ENCODE peak calls at places on chromosomes 13 and 19, in six cellular contexts. Z, Y, U, Q, M and F are unnamed samples.

GRCh38 chr13:21625366-21625765 is 21.4 kb upstream of the MICU2 start:
- DNase-seq in Z (no peak), Y (no peak), U (no peak), Q (peak), M (no peak), F (no peak)

GRCh38 chr19:13036366-13036976 is 41.2 kb downstream of the NFIX start:
- DNase-seq in Z (no peak), Y (no peak), U (no peak), Q (peak), M (peak), F (no peak)

GRCh38 chr13:87972568-87972967 is 301.4 kb downstream of the SLITRK5 start:
- DNase-seq in Z (no peak), Y (no peak), U (no peak), Q (no peak), M (no peak), F (no peak)

GRCh38 chr13:79462895-79463294 is 18.1 kb upstream of the NDFIP2 start:
- DNase-seq in Z (no peak), Y (no peak), U (no peak), Q (no peak), M (no peak), F (no peak)

GRCh38 chr13:68719815-68720214 is 1387.8 kb upstream of the ATXN8OS start:
- DNase-seq in Z (no peak), Y (no peak), U (no peak), Q (no peak), M (no peak), F (no peak)

GRCh38 chr19:17075860-17076538 is 422 bp downstream of the MYO9B start:
- DNase-seq in Z (peak), Y (peak), U (peak), Q (peak), M (no peak), F (no peak)

GRCh38 chr13:63190742-63191141 is 1775.1 kb upstream of the PCDH20 start:
- DNase-seq in Z (no peak), Y (no peak), U (no peak), Q (peak), M (no peak), F (no peak)

GRCh38 chr13:46580362-46580839 is 27.4 kb downstream of the LRCH1 start:
- DNase-seq in Z (no peak), Y (no peak), U (no peak), Q (no peak), M (no peak), F (no peak)

GRCh38 chr13:26557051-26557392 is 461 bp upstream of the WASF3 start:
- DNase-seq in Z (no peak), Y (no peak), U (no peak), Q (no peak), M (no peak), F (no peak)

GRCh38 chr13:36526897-36527296 is 94.6 kb downstream of the CCNA1 start:
- DNase-seq in Z (no peak), Y (no peak), U (no peak), Q (no peak), M (no peak), F (peak)

GRCh38 chr19:38733493-38734175 is 10.6 kb downstream of the CAPN12 start:
- DNase-seq in Z (no peak), Y (no peak), U (peak), Q (peak), M (no peak), F (no peak)

GRCh38 chr19:1747285-1748114 is 5.8 kb upstream of the ONECUT3 start:
- DNase-seq in Z (no peak), Y (no peak), U (peak), Q (peak), M (no peak), F (no peak)

GRCh38 chr13:79485014-79485441 is 4.1 kb downstream of the NDFIP2 start:
- DNase-seq in Z (no peak), Y (no peak), U (no peak), Q (peak), M (no peak), F (peak)

GRCh38 chr19:3851254-3852176 is 17.3 kb downstream of the ZFR2 start:
- DNase-seq in Z (no peak), Y (no peak), U (no peak), Q (no peak), M (no peak), F (no peak)

GRCh38 chr19:6719992-6720368 is 470 bp downstream of the C3 start:
- DNase-seq in Z (no peak), Y (no peak), U (no peak), Q (no peak), M (no peak), F (no peak)

GRCh38 chr19:53906211-53907192 is 2.6 kb upstream of the CACNG7 start:
- DNase-seq in Z (peak), Y (peak), U (peak), Q (peak), M (no peak), F (no peak)

GRCh38 chr19:49637865-49638350 is 2.0 kb downstream of the RRAS start:
- DNase-seq in Z (no peak), Y (no peak), U (no peak), Q (peak), M (no peak), F (peak)

GRCh38 chr13:73268306-73268705 is 209.5 kb downstream of the KLF5 start:
- DNase-seq in Z (no peak), Y (no peak), U (no peak), Q (peak), M (peak), F (no peak)

GRCh38 chr13:100875392-100876043 is 200.9 kb upstream of the TMTC4 start:
- DNase-seq in Z (no peak), Y (no peak), U (no peak), Q (peak), M (no peak), F (no peak)

GRCh38 chr19:9146882-9147281 is 6.7 kb downstream of the ZNF317 start:
- DNase-seq in Z (no peak), Y (no peak), U (no peak), Q (no peak), M (no peak), F (no peak)

GRCh38 chr13:110218601-110219201 is 88.3 kb downstream of the COL4A1 start:
- DNase-seq in Z (no peak), Y (no peak), U (no peak), Q (no peak), M (no peak), F (no peak)

GRCh38 chr19:49565261-49565660 is 15.1 kb downstream of the NOSIP start:
- DNase-seq in Z (no peak), Y (no peak), U (no peak), Q (peak), M (no peak), F (peak)

GRCh38 chr19:48090281-48090802 is 20.3 kb downstream of the PLA2G4C start:
- DNase-seq in Z (no peak), Y (no peak), U (no peak), Q (no peak), M (peak), F (peak)

GRCh38 chr13:25503856-25504255 is 132.1 kb downstream of the ATP8A2 start:
- DNase-seq in Z (no peak), Y (no peak), U (no peak), Q (no peak), M (no peak), F (no peak)

GRCh38 chr19:5941673-5942072 is 27.6 kb downstream of the CAPS start:
- DNase-seq in Z (no peak), Y (no peak), U (no peak), Q (no peak), M (no peak), F (no peak)